ENCODE peak calls at places on chromosomes 16 and 17, in five cellular contexts. E is gastrocnemius medialis, G is neural progenitor cell, R is lung, S is dorsolateral prefrontal cortex. M is an unnamed sample.

GRCh38 chr17:64327201-64327930 is 63.3 kb downstream of the PECAM1 start:
- DNase-seq in E (no peak), G (no peak), R (no peak), S (no peak), M (no peak)

GRCh38 chr16:28990375-28991040 is 5.7 kb downstream of the LAT start:
- DNase-seq in E (no peak), G (no peak), R (no peak), S (no peak), M (no peak)

GRCh38 chr17:2055494-2056220 is 754 bp downstream of the HIC1 start:
- DNase-seq in E (no peak), G (no peak), R (no peak), S (no peak), M (no peak)

GRCh38 chr17:73800893-73801292 is 156.6 kb upstream of the SDK2 start:
- DNase-seq in E (no peak), G (no peak), R (no peak), S (no peak), M (peak; percentile 56)

GRCh38 chr17:73957564-73957963 is 245.9 kb upstream of the RPL38 start:
- DNase-seq in E (no peak), G (no peak), R (no peak), S (no peak), M (no peak)

GRCh38 chr17:74085434-74085833 is 118.0 kb upstream of the RPL38 start:
- DNase-seq in E (no peak), G (no peak), R (no peak), S (no peak), M (no peak)

GRCh38 chr16:67170948-67171649 is 761 bp downstream of the NOL3 start:
- DNase-seq in E (peak; percentile 61), G (no peak), R (no peak), S (no peak), M (no peak)

GRCh38 chr16:25411376-25412081 is 153.9 kb upstream of the ZKSCAN2 start:
- DNase-seq in E (no peak), G (peak; percentile 20), R (no peak), S (no peak), M (no peak)

GRCh38 chr16:15498427-15499175 is 64.2 kb downstream of the BMERB1 start:
- DNase-seq in E (no peak), G (peak; percentile 39), R (no peak), S (no peak), M (no peak)

GRCh38 chr16:90026135-90026534 is 6.9 kb upstream of the DBNDD1 start:
- DNase-seq in E (no peak), G (no peak), R (no peak), S (no peak), M (no peak)

GRCh38 chr16:80974649-80975376 is 31.9 kb downstream of the CMC2 start:
- DNase-seq in E (no peak), G (peak; percentile 18), R (no peak), S (no peak), M (no peak)

GRCh38 chr17:4433515-4434031 is at the start of gene SPNS3:
- DNase-seq in E (no peak), G (no peak), R (no peak), S (no peak), M (no peak)

GRCh38 chr17:36074365-36074764 is 10.3 kb downstream of the CCL18 start:
- DNase-seq in E (no peak), G (no peak), R (no peak), S (no peak), M (no peak)

GRCh38 chr17:28745052-28745776 is 1.4 kb downstream of the TRAF4 start:
- DNase-seq in E (no peak), G (peak; percentile 85), R (no peak), S (peak; percentile 95), M (no peak)

GRCh38 chr16:10752843-10753523 is 9.3 kb downstream of the NUBP1 start:
- DNase-seq in E (peak; percentile 56), G (no peak), R (peak; percentile 40), S (no peak), M (peak; percentile 37)

GRCh38 chr17:31398381-31399275 is 7.2 kb downstream of the RAB11FIP4 start:
- DNase-seq in E (no peak), G (no peak), R (no peak), S (no peak), M (no peak)

GRCh38 chr16:70432800-70433455 is 6.0 kb downstream of the ST3GAL2 start:
- DNase-seq in E (no peak), G (no peak), R (no peak), S (no peak), M (no peak)
- H3K4me3 ChIP-seq in E (no peak overlapping the region), G (no peak overlapping the region), R (no peak overlapping the region), S (no peak overlapping the region), M (no peak overlapping the region)

DNA sequence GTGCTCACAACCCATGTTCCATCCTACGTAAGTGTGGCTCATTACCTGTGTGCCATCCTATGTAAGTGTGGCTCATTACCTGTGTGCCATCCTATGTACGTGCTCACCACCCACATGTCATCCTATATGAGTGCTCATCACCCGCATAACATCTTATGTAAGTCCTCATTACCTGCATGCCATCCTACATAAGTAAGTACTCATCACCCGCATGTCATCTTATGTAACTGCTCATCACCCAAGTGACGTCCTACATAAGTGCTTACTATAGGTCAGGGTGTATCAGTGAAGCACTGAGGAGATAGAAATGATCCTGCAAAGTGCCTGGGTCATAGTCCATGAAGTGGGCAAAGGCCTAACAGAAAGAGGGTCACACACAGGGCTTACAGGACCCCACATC is 93.1 kb downstream of the AXIN2 start:
- DNase-seq in E (no peak), G (no peak), R (no peak), S (no peak), M (no peak)
- H3K4me3 ChIP-seq in E (no peak overlapping the region), G (no peak overlapping the region), R (no peak overlapping the region), S (no peak overlapping the region), M (no peak overlapping the region)

DNA sequence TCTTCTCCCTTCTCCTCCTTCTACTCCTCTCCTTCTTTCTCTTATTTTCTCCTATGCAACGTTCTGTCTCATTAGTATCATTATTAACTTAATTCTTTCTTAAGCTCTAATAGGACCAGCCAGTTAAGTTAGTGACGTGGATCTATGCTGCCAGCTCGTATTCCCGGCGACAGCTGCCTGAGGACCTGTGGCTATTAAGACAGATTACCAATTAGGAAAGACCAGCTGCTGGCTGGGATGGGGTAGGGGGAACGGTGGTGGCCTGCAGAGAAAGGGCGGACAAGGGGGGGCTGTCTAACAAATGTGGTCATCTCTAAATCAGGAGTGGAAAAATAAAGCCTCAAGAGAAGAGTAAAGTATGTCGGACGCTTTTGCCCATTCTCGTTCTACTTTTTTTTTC is 757 bp upstream of the MYH3 start:
- DNase-seq in E (no peak), G (no peak), R (no peak), S (no peak), M (no peak)
- H3K4me3 ChIP-seq in E (no peak overlapping the region), G (no peak overlapping the region), R (no peak overlapping the region), S (no peak overlapping the region), M (no peak overlapping the region)

DNA sequence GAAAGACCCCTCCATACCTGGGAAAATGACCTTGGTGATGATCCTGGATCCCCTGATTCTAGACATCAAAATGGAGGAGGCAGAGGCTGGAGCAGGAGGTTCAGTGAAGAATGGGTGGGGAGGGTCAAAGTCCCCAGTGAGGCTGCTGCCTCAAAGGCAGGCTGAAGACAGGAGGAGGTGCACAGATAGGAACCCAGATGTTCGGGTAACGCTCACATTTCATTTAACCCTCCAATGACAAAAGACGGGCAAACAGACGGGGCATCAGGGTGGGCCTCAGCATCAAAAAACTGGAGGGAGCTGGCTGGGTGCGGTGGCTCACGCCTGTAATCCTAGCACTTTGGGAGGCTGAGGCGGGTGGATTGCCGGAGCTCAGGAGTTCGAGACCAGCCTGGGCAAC is at the start of gene ANKRD40CL:
- DNase-seq in E (no peak), G (no peak), R (no peak), S (no peak), M (no peak)
- H3K4me3 ChIP-seq in E (no peak within 1 kb of the TSS), G (no peak within 1 kb of the TSS), R (no peak within 1 kb of the TSS), S (no peak within 1 kb of the TSS), M (no peak within 1 kb of the TSS)

GRCh38 chr16:23865853-23866252 is 30.1 kb downstream of the PRKCB start:
- DNase-seq in E (no peak), G (no peak), R (no peak), S (no peak), M (no peak)
- H3K4me3 ChIP-seq in E (no peak overlapping the region), G (no peak overlapping the region), R (no peak overlapping the region), S (no peak overlapping the region), M (no peak overlapping the region)

M was measured in ascending aorta.